ENCODE peak calls at places on chromosome 6, in six cellular contexts. R, S, W, D, G and A are unnamed samples.

GRCh38 chr6:157999100-158000051 is 17.7 kb downstream of the SYNJ2 start:
- DNase-seq in R (no peak), S (peak), W (no peak), D (peak), G (no peak), A (no peak)

GRCh38 chr6:130517444-130517931 is 151.7 kb downstream of the TMEM200A start:
- DNase-seq in R (no peak), S (no peak), W (no peak), D (no peak), G (no peak), A (no peak)

GRCh38 chr6:161169060-161169459 is 104.8 kb downstream of the AGPAT4 start:
- DNase-seq in R (no peak), S (no peak), W (no peak), D (no peak), G (no peak), A (no peak)

GRCh38 chr6:100549406-100550167 is 84.9 kb upstream of the SIM1 start:
- DNase-seq in R (no peak), S (no peak), W (no peak), D (no peak), G (peak), A (no peak)

GRCh38 chr6:157066781-157067491 is 256.4 kb downstream of the TMEM242 start:
- DNase-seq in R (no peak), S (no peak), W (no peak), D (no peak), G (no peak), A (no peak)

GRCh38 chr6:9699890-9700289 is 715.0 kb downstream of the TFAP2A start:
- DNase-seq in R (no peak), S (no peak), W (no peak), D (no peak), G (no peak), A (no peak)

GRCh38 chr6:138943089-138943625 is 44.9 kb downstream of the REPS1 start:
- DNase-seq in R (no peak), S (no peak), W (no peak), D (no peak), G (no peak), A (no peak)

GRCh38 chr6:112618796-112619195 is 271.7 kb downstream of the RFPL4B start:
- DNase-seq in R (no peak), S (no peak), W (no peak), D (no peak), G (peak), A (no peak)

GRCh38 chr6:28757429-28758045 is 166.2 kb downstream of the TRIM27 start:
- DNase-seq in R (no peak), S (no peak), W (no peak), D (no peak), G (no peak), A (no peak)

GRCh38 chr6:150503586-150504339 is 95.9 kb upstream of the PLEKHG1 start:
- DNase-seq in R (no peak), S (no peak), W (no peak), D (no peak), G (no peak), A (no peak)

GRCh38 chr6:154123131-154123530 is 84.1 kb downstream of the OPRM1 start:
- DNase-seq in R (no peak), S (no peak), W (no peak), D (no peak), G (no peak), A (no peak)

GRCh38 chr6:127031511-127031910 is 87.0 kb upstream of the RSPO3 start:
- DNase-seq in R (no peak), S (no peak), W (no peak), D (no peak), G (no peak), A (no peak)

GRCh38 chr6:169858293-169858934 is 107.0 kb downstream of the ERMARD start:
- DNase-seq in R (no peak), S (no peak), W (no peak), D (no peak), G (no peak), A (no peak)

GRCh38 chr6:166587631-166588413 is 1.3 kb upstream of the RAMACL start:
- DNase-seq in R (no peak), S (no peak), W (no peak), D (no peak), G (no peak), A (no peak)

GRCh38 chr6:5398530-5398929 is 137.2 kb downstream of the FARS2 start:
- DNase-seq in R (no peak), S (no peak), W (no peak), D (no peak), G (peak), A (no peak)

GRCh38 chr6:105667061-105667460 is 264.2 kb upstream of the PREP start:
- DNase-seq in R (no peak), S (no peak), W (no peak), D (no peak), G (no peak), A (no peak)

GRCh38 chr6:143337201-143337949 is 113.1 kb downstream of the ADAT2 start:
- DNase-seq in R (no peak), S (no peak), W (peak), D (no peak), G (no peak), A (no peak)

GRCh38 chr6:113082691-113083090 is 735.6 kb downstream of the RFPL4B start:
- DNase-seq in R (no peak), S (no peak), W (no peak), D (no peak), G (peak), A (no peak)

GRCh38 chr6:161066511-161066910 is 74.9 kb downstream of the MAP3K4 start:
- DNase-seq in R (no peak), S (no peak), W (no peak), D (no peak), G (no peak), A (no peak)

GRCh38 chr6:15879372-15880261 is 216.8 kb upstream of the DTNBP1 start:
- DNase-seq in R (no peak), S (no peak), W (peak), D (peak), G (peak), A (peak)

GRCh38 chr6:35086282-35086632 is 54.9 kb downstream of the TCP11 start:
- DNase-seq in R (no peak), S (no peak), W (no peak), D (peak), G (no peak), A (no peak)

GRCh38 chr6:133041020-133041419 is 200.1 kb upstream of the EYA4 start:
- DNase-seq in R (no peak), S (no peak), W (no peak), D (no peak), G (no peak), A (no peak)

GRCh38 chr6:148888853-148889252 is 142.0 kb downstream of the UST start:
- DNase-seq in R (no peak), S (no peak), W (no peak), D (no peak), G (no peak), A (no peak)

GRCh38 chr6:168189679-168190405 is 110.8 kb upstream of the FRMD1 start:
- DNase-seq in R (no peak), S (no peak), W (no peak), D (no peak), G (no peak), A (no peak)

GRCh38 chr6:39508513-39508912 is 186.0 kb upstream of the KCNK16 start:
- DNase-seq in R (no peak), S (no peak), W (no peak), D (no peak), G (no peak), A (no peak)

GRCh38 chr6:16752206-16752867 is 8.9 kb downstream of the ATXN1 start:
- DNase-seq in R (no peak), S (no peak), W (no peak), D (no peak), G (no peak), A (no peak)

GRCh38 chr6:161091972-161092701 is 100.6 kb downstream of the MAP3K4 start:
- DNase-seq in R (no peak), S (no peak), W (no peak), D (no peak), G (no peak), A (no peak)

GRCh38 chr6:144305567-144305966 is 20.4 kb downstream of the UTRN start:
- DNase-seq in R (no peak), S (no peak), W (no peak), D (no peak), G (no peak), A (no peak)

GRCh38 chr6:9112548-9112947 is 677.2 kb upstream of the SLC35B3 start:
- DNase-seq in R (no peak), S (no peak), W (no peak), D (no peak), G (no peak), A (no peak)

GRCh38 chr6:88208736-88209135 is 42.6 kb upstream of the CNR1 start:
- DNase-seq in R (peak), S (no peak), W (no peak), D (no peak), G (no peak), A (no peak)